ENCODE peak calls at places on chromosome 15, in eight cellular contexts. S is SK-N-SH; T is CD8-positive, alpha-beta T cell; H is dorsolateral prefrontal cortex; J is SJSA1; G is fibroblast of lung; M is uterus; Q is CD4-positive, alpha-beta T cell. L is an unnamed sample.

GRCh38 chr15:63186065-63186464 is 3.3 kb upstream of the RAB8B start:
- DNase-seq in S (no peak), T (no peak), H (no peak), J (peak), G (peak), M (no peak), Q (no peak), L (no peak)

GRCh38 chr15:63933522-63933921 is 99.8 kb upstream of the HERC1 start:
- DNase-seq in S (no peak), T (no peak), H (no peak), J (no peak), G (no peak), M (no peak), Q (no peak), L (peak)

GRCh38 chr15:47717036-47717611 is at the start of gene SEMA6D:
- DNase-seq in S (peak), T (no peak), H (peak), J (peak), G (peak), M (peak), Q (no peak), L (peak)

GRCh38 chr15:47397587-47397986 is 319.7 kb upstream of the SEMA6D start:
- DNase-seq in S (no peak), T (no peak), H (no peak), J (no peak), G (peak), M (no peak), Q (no peak), L (no peak)

GRCh38 chr15:25734680-25735355 is 128.3 kb downstream of the ATP10A start:
- DNase-seq in S (peak), T (no peak), H (no peak), J (peak), G (no peak), M (no peak), Q (no peak), L (no peak)

GRCh38 chr15:71110800-71111565 is 4.3 kb upstream of the THSD4 start:
- DNase-seq in S (no peak), T (no peak), H (no peak), J (peak), G (no peak), M (no peak), Q (no peak), L (no peak)

GRCh38 chr15:40354408-40355171 is 3.4 kb upstream of the DISP2 start:
- DNase-seq in S (peak), T (no peak), H (no peak), J (no peak), G (peak), M (no peak), Q (no peak), L (no peak)

GRCh38 chr15:25787855-25788521 is 75.1 kb downstream of the ATP10A start:
- DNase-seq in S (no peak), T (no peak), H (no peak), J (peak), G (peak), M (no peak), Q (no peak), L (no peak)

GRCh38 chr15:72474466-72474911 is 359 bp downstream of the ARIH1 start:
- DNase-seq in S (no peak), T (no peak), H (no peak), J (no peak), G (no peak), M (no peak), Q (no peak), L (no peak)

GRCh38 chr15:66598095-66598815 is 32.5 kb upstream of the LCTL start:
- DNase-seq in S (no peak), T (no peak), H (no peak), J (no peak), G (no peak), M (no peak), Q (no peak), L (no peak)

GRCh38 chr15:69660658-69661405 is 208.2 kb downstream of the RPLP1 start:
- DNase-seq in S (no peak), T (no peak), H (no peak), J (peak), G (no peak), M (no peak), Q (no peak), L (no peak)

GRCh38 chr15:65836665-65837064 is 32.6 kb upstream of the RAB11A start:
- DNase-seq in S (no peak), T (no peak), H (no peak), J (no peak), G (no peak), M (no peak), Q (no peak), L (peak)

GRCh38 chr15:58873267-58873666 is 60.2 kb downstream of the SLTM start:
- DNase-seq in S (no peak), T (no peak), H (no peak), J (no peak), G (peak), M (no peak), Q (no peak), L (no peak)

GRCh38 chr15:79332824-79333510 is 22.1 kb downstream of the TMED3 start:
- DNase-seq in S (no peak), T (no peak), H (no peak), J (no peak), G (no peak), M (no peak), Q (no peak), L (no peak)

GRCh38 chr15:79339588-79340314 is 28.8 kb downstream of the TMED3 start:
- DNase-seq in S (peak), T (no peak), H (no peak), J (no peak), G (peak), M (no peak), Q (no peak), L (no peak)

GRCh38 chr15:40358492-40359353 is 704 bp downstream of the DISP2 start:
- DNase-seq in S (peak), T (peak), H (no peak), J (no peak), G (no peak), M (no peak), Q (no peak), L (peak)

GRCh38 chr15:94524565-94524964 is 293.2 kb downstream of the MCTP2 start:
- DNase-seq in S (no peak), T (no peak), H (no peak), J (no peak), G (no peak), M (no peak), Q (no peak), L (no peak)

GRCh38 chr15:64686130-64686735 is 89.2 kb downstream of the RBPMS2 start:
- DNase-seq in S (peak), T (no peak), H (no peak), J (no peak), G (peak), M (no peak), Q (no peak), L (no peak)

GRCh38 chr15:40702077-40702476 is 7.1 kb downstream of the RAD51 start:
- DNase-seq in S (peak), T (no peak), H (no peak), J (no peak), G (peak), M (no peak), Q (no peak), L (no peak)

GRCh38 chr15:69562564-69562963 is 109.9 kb downstream of the RPLP1 start:
- DNase-seq in S (no peak), T (no peak), H (no peak), J (no peak), G (no peak), M (no peak), Q (no peak), L (no peak)

GRCh38 chr15:101242160-101242998 is 9.5 kb downstream of the CHSY1 start:
- DNase-seq in S (no peak), T (peak), H (no peak), J (no peak), G (no peak), M (no peak), Q (peak), L (peak)

GRCh38 chr15:63969652-63970421 is 76.4 kb downstream of the DAPK2 start:
- DNase-seq in S (no peak), T (no peak), H (no peak), J (no peak), G (no peak), M (no peak), Q (no peak), L (no peak)

GRCh38 chr15:73802336-73803105 is 49.4 kb upstream of the INSYN1 start:
- DNase-seq in S (no peak), T (no peak), H (no peak), J (no peak), G (no peak), M (peak), Q (no peak), L (no peak)

GRCh38 chr15:62524848-62525247 is 359.8 kb upstream of the C2CD4B start:
- DNase-seq in S (no peak), T (no peak), H (no peak), J (no peak), G (no peak), M (no peak), Q (no peak), L (no peak)

GRCh38 chr15:76588811-76589747 is 252.5 kb downstream of the ISL2 start:
- DNase-seq in S (no peak), T (no peak), H (no peak), J (no peak), G (no peak), M (no peak), Q (no peak), L (peak)

GRCh38 chr15:41891946-41892345 is 1.9 kb downstream of the SPTBN5 start:
- DNase-seq in S (peak), T (peak), H (no peak), J (no peak), G (no peak), M (no peak), Q (no peak), L (no peak)

GRCh38 chr15:101579766-101580165 is 72.4 kb downstream of the TM2D3 start:
- DNase-seq in S (no peak), T (no peak), H (no peak), J (peak), G (no peak), M (no peak), Q (no peak), L (no peak)

GRCh38 chr15:58393196-58393790 is 38.5 kb upstream of the LIPC start:
- DNase-seq in S (no peak), T (no peak), H (no peak), J (no peak), G (no peak), M (no peak), Q (no peak), L (no peak)

GRCh38 chr15:72907733-72908132 is 124.2 kb upstream of the ADPGK start:
- DNase-seq in S (peak), T (no peak), H (no peak), J (no peak), G (no peak), M (no peak), Q (no peak), L (no peak)

GRCh38 chr15:72183781-72184164 is 13.8 kb downstream of the GRAMD2A start:
- DNase-seq in S (no peak), T (no peak), H (no peak), J (no peak), G (no peak), M (no peak), Q (no peak), L (no peak)

DNA sequence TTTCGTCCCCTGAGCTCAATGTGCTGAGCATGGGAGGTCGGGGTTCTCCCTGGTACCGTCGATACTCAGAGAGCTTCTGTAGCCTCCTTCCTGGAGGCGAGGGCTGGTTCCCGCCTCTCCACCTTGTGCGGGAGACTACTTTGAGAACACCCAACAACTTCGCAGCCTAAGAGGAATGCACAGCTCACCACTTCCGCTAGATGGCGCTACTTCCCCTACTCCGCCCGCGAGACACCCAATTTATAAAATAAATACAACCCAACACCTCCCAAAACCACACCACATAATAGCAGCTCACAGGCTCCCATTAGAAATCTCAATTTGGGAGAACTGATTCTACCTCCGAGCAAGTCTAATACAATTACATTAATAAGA is 1.2 kb downstream of the RGMA start:
- DNase-seq in S (peak), T (peak), H (peak), J (no peak), G (peak), M (peak), Q (peak), L (peak)
- H3K27ac ChIP-seq in S (no peak), T (no peak), H (no peak), J (no peak), G (no peak), M (peak), Q (no peak), L (no peak)

GRCh38 chr15:32818758-32819405 is 101.1 kb downstream of the GREM1 start:
- DNase-seq in S (no peak), T (no peak), H (no peak), J (no peak), G (peak), M (peak), Q (no peak), L (no peak)
- H3K27ac ChIP-seq in S (peak), T (no peak), H (no peak), J (no peak), G (peak), M (peak), Q (no peak), L (no peak)

DNA sequence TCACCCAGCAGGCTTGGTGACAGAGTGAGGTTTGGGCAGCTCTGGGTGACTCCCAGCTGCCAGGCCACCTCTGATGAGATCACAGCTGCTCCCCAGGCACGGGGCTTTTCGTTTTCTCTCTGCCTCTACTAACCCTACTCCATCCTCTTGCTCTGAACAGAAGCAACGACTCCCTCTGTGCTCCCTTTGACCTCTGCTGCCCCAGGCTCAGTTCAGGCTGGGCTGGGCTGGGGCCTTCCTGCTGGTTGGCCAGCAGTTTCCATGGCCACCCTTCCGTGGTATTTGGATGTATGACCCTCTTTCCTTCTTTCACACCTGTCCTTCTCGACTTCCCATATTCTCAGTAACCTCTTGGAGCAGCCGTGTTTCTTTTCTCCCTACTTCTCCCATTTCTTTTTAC is 8.6 kb downstream of the RGMA start:
- DNase-seq in S (no peak), T (no peak), H (no peak), J (no peak), G (no peak), M (no peak), Q (no peak), L (no peak)
- H3K27ac ChIP-seq in S (no peak), T (no peak), H (no peak), J (no peak), G (no peak), M (no peak), Q (no peak), L (no peak)

DNA sequence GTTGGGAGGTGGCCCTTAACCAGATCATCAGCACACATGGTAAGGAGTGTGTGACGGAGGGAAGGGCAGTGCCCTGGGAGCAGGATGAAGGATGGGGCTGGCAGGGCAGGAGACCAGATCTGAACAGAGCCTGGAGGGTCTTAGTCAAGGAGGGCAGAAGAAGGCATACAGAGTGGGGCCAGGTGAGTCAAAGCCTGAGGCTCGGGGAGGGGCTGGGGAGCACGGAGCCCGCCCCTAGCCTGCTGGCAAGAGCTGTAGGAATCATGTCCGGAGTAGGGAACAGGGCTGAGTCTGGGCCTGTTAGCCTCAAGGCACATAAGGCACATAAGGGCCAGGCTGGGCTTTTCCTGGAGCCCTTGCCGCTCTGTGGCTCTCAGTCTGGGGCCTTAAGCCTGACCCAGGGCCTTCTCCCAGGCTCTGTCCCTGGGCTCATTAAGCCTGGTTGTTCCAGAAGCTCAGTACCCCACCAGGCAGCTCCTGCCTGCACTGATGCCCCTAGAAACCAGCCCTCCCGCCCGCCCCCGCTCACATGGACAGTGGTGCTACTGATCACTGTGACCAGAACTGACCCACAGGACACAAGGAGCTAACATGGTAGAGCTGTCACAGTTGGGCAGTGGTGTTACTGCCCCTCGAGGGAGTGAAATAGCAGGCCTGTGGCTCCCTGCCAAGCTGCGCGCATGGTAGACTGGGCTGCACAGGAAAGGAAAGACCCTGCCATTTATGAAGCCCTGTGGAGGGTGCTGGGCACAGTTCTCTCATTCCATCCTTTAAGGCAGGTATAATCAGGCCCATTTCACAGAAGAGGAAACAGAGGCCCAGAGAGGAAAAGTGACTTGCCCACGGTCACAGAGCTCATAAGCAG is 14.6 kb downstream of the ISG20 start:
- DNase-seq in S (peak), T (no peak), H (no peak), J (no peak), G (no peak), M (no peak), Q (no peak), L (no peak)
- H3K27ac ChIP-seq in S (no peak), T (no peak), H (no peak), J (no peak), G (no peak), M (no peak), Q (peak), L (peak)

GRCh38 chr15:68371160-68371559 is 60.8 kb downstream of the ITGA11 start:
- DNase-seq in S (no peak), T (no peak), H (no peak), J (no peak), G (no peak), M (peak), Q (no peak), L (no peak)

GRCh38 chr15:68371851-68372250 is 60.1 kb downstream of the ITGA11 start:
- DNase-seq in S (no peak), T (no peak), H (no peak), J (no peak), G (no peak), M (peak), Q (no peak), L (no peak)

GRCh38 chr15:68372291-68372811 is 59.6 kb downstream of the ITGA11 start:
- DNase-seq in S (peak), T (no peak), H (no peak), J (peak), G (peak), M (peak), Q (no peak), L (no peak)

GRCh38 chr15:68374346-68374745 is 57.6 kb downstream of the ITGA11 start:
- DNase-seq in S (no peak), T (no peak), H (no peak), J (peak), G (no peak), M (peak), Q (no peak), L (no peak)

DNA sequence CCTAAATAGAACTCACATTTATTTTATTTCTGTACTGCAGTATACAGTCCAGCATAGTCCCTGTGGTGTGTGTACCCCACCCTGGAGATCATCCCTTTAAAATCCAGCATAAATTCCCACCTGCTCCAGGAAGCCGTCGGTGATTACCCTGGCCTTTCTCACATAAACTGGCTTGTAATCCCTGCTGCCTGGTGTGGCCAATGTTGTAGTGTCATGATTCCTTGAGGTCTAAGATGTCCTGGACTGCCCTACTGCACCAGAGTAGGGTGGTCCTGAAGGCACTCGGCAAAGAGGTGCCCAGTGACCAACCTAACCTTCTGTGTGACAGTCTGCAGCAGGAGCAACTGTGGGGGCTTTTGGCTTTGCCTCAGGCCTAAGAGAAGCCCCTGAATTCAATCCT is 58.9 kb downstream of the ITGA11 start:
- DNase-seq in S (no peak), T (no peak), H (no peak), J (peak), G (no peak), M (peak), Q (no peak), L (no peak)
- H3K27ac ChIP-seq in S (no peak), T (no peak), H (no peak), J (no peak), G (no peak), M (no peak), Q (no peak), L (no peak)

DNA sequence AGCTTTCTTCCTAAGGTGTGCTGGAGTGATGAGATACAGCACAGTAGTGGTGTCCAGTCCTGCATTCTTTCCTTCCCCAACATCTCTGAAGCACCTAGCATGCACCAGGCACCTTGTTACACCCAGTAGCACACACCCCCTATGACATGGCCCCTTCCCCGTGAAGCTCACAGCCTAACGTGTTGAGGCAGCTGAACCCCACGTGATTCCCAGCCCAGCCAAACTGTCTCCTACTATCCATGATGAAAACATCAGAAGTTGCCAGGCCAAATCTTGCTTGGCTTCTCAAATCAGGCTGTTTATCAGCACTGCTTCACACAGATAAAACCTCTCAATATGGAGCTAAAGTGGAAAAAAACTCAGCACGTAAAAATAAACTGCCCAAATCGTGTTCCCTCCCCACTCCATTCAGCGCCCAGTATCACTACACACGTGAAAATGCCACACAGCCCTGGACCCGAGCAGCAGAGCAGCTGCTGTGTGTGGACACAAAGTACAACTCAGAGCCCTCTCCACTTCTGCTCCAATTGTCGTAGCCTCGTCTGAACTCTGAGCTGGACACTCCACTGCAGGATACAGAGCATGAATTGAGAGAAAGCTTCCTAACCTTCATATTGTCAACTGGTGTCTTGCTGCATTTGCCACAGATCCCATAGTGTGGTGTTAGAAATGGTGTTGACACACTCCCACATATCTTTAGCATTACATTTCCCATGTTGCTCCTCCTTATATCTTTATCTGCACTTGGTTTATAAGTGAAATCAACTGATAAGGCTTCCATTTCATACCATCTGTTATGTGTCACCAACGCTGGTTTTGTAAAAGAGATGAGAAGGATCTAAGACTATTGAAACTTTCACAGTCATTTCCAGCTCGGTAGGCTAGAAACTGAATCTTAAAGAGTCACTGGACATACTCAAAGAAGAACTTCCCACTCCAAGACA is 279.8 kb downstream of the RORA start:
- DNase-seq in S (no peak), T (no peak), H (no peak), J (no peak), G (no peak), M (peak), Q (no peak), L (no peak)
- H3K27ac ChIP-seq in S (no peak), T (no peak), H (no peak), J (no peak), G (no peak), M (no peak), Q (no peak), L (no peak)

GRCh38 chr15:52093539-52094502 is 18.8 kb downstream of the BCL2L10 start:
- DNase-seq in S (no peak), T (no peak), H (no peak), J (peak), G (peak), M (peak), Q (no peak), L (no peak)
- H3K27ac ChIP-seq in S (peak), T (no peak), H (no peak), J (peak), G (peak), M (peak), Q (no peak), L (no peak)